ENCODE peak calls at places on chromosomes 2 and 18, in ten cellular contexts. V is tibial artery, T is fibroblast of villous mesenchyme, L is breast epithelium, N is AG04450, I is right lobe of liver, S is astrocyte, F is HCT116, C is left ventricle myocardium inferior, D is right atrium auricular region. H is an unnamed sample.

GRCh38 chr2:10439185-10439879 is 8.8 kb downstream of the ODC1 start:
- DNase-seq in C (no peak), S (no peak), T (no peak), V (no peak), F (no peak), I (no peak), D (no peak), N (no peak), L (no peak), H (no peak)

GRCh38 chr2:17877811-17878221 is 651 bp upstream of the KCNS3 start:
- DNase-seq in D (no peak), S (no peak), N (no peak), T (no peak), L (no peak), I (no peak), V (no peak), C (no peak), F (no peak), H (no peak)

GRCh38 chr2:228056706-228057105 is 124.8 kb downstream of the SPHKAP start:
- DNase-seq in T (no peak), S (no peak), N (no peak), I (no peak), F (no peak), L (no peak), D (no peak), C (no peak), V (no peak), H (no peak)

GRCh38 chr18:39199231-39199855 is 1633.7 kb upstream of the CELF4 start:
- DNase-seq in S (peak), V (no peak), D (no peak), N (no peak), L (no peak), C (no peak), T (no peak), I (no peak), F (no peak), H (no peak)

GRCh38 chr2:129922571-129923264 is 56.7 kb upstream of the RAB6C start:
- DNase-seq in N (no peak), V (no peak), T (no peak), D (no peak), S (no peak), L (no peak), I (no peak), C (no peak), F (no peak), H (peak)

GRCh38 chr18:51559198-51559901 is 361.9 kb upstream of the MEX3C start:
- DNase-seq in D (no peak), F (no peak), L (no peak), C (no peak), T (no peak), N (no peak), V (no peak), S (peak), I (no peak), H (no peak)

GRCh38 chr2:55721601-55722215 is 28.1 kb upstream of the PNPT1 start:
- DNase-seq in V (no peak), D (no peak), N (no peak), L (no peak), F (no peak), S (no peak), I (no peak), C (no peak), T (no peak), H (no peak)

GRCh38 chr18:55732227-55733106 is 144.5 kb upstream of the TCF4 start:
- DNase-seq in C (no peak), N (no peak), T (peak), I (no peak), F (no peak), S (peak), D (no peak), L (no peak), V (no peak), H (no peak)

GRCh38 chr2:218959761-218960195 is 312 bp downstream of the CDK5R2 start:
- DNase-seq in D (no peak), S (no peak), L (no peak), F (no peak), T (no peak), V (no peak), C (no peak), N (no peak), I (no peak), H (no peak)

GRCh38 chr2:216799873-216800421 is 59.9 kb downstream of the TNP1 start:
- DNase-seq in D (no peak), C (no peak), N (peak), L (no peak), S (peak), T (peak), V (peak), I (no peak), F (no peak), H (no peak)

GRCh38 chr18:75351409-75351808 is 76.1 kb downstream of the SMIM21 start:
- DNase-seq in F (no peak), D (peak), S (no peak), L (no peak), N (no peak), T (no peak), C (no peak), V (no peak), I (no peak), H (no peak)

GRCh38 chr18:46408334-46408987 is 248.6 kb downstream of the LOXHD1 start:
- DNase-seq in F (no peak), N (no peak), V (no peak), C (no peak), L (no peak), S (peak), D (no peak), I (no peak), T (no peak), H (no peak)

GRCh38 chr2:44186800-44187199 is 18.1 kb downstream of the PPM1B start:
- DNase-seq in N (no peak), D (no peak), S (no peak), I (no peak), F (no peak), C (no peak), V (no peak), T (peak), L (no peak), H (no peak)

GRCh38 chr18:457533-457932 is 43.0 kb downstream of the COLEC12 start:
- DNase-seq in L (no peak), V (no peak), T (peak), S (no peak), F (no peak), C (no peak), N (no peak), D (no peak), I (no peak), H (no peak)

GRCh38 chr2:44753552-44754285 is 187.8 kb upstream of the SIX3 start:
- DNase-seq in F (no peak), S (peak), L (no peak), N (no peak), T (peak), V (no peak), I (no peak), D (no peak), C (no peak), H (no peak)

GRCh38 chr2:165648826-165649225 is 145.2 kb downstream of the GALNT3 start:
- DNase-seq in D (no peak), S (no peak), I (no peak), V (no peak), T (no peak), C (no peak), F (no peak), N (no peak), L (no peak), H (no peak)

GRCh38 chr2:168181825-168182224 is 65.6 kb downstream of the STK39 start:
- DNase-seq in C (no peak), T (no peak), I (no peak), F (no peak), N (no peak), V (no peak), L (no peak), D (no peak), S (no peak), H (no peak)

GRCh38 chr2:131659168-131659572 is 131.5 kb downstream of the CCDC74A start:
- DNase-seq in T (no peak), N (no peak), L (no peak), S (peak), V (no peak), C (no peak), F (no peak), D (no peak), I (no peak), H (no peak)

GRCh38 chr2:231189571-231190495 is 8.6 kb upstream of the ARMC9 start:
- DNase-seq in L (no peak), D (peak), V (peak), I (peak), C (peak), T (peak), S (no peak), N (no peak), F (no peak), H (no peak)

GRCh38 chr2:231193216-231193615 is 5.2 kb upstream of the ARMC9 start:
- DNase-seq in S (no peak), V (no peak), L (no peak), N (no peak), F (no peak), I (no peak), D (no peak), T (no peak), C (no peak), H (no peak)

GRCh38 chr2:231189171-231189530 is 9.3 kb upstream of the ARMC9 start:
- DNase-seq in L (no peak), F (no peak), V (no peak), C (no peak), I (no peak), N (no peak), S (no peak), D (no peak), T (no peak), H (no peak)

GRCh38 chr2:231190531-231191197 is 7.8 kb upstream of the ARMC9 start:
- DNase-seq in L (peak), V (peak), S (peak), D (peak), I (peak), N (no peak), C (peak), F (no peak), T (peak), H (peak)

DNA sequence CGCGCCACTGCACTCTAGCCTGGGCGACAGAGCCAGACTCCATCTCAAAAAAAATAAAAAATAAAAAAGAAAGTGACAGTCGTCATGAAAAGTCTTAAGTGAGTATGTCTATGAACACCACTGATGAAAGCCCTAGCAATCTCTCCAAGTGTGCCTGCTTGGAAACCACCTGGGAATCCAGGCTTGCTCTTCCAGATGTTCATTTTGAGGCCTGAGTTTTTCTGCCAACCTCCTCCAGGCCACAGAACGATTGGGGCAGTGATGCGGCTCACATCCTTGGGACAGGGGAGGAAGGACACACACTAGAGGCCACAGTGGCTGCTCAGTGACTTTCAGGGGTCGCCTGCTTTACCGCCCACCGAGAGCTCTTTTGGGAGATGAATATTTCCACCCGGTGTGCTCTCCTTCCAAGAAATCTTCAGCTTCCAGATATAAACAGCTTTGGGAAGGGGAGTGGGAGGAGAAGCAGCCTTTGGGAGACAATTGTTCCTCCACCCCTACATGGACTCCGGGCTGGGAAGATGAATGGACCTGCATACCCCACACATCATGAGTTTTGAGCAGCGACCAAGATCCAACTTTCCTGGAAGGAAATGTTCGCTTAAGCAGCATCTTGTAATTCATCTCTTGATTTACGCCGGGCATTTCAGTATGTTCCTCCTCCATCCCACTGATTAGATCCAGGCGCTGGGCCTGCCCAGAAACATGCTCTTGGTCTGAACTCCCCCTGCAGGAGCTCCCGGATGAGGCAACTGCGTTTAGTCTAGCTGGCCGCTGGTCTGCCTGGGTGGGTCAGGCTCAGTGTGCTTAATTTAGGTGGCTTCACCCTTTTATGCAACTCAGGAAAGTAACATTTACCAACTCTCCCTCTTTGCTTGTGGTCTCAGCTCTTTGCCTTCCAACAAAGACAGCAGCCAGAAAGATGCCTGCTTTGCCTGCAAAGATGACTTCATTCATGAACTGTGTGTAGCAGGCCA is 6.2 kb upstream of the ARMC9 start:
- DNase-seq in I (peak), S (peak), L (no peak), N (peak), F (no peak), T (peak), D (peak), V (peak), C (peak), H (peak)
- TF ChIP-seq CTCF in I (peak), S (peak), L (peak), N (peak), F (peak), T (peak), D (peak), V (peak), C (peak), H (peak)

DNA sequence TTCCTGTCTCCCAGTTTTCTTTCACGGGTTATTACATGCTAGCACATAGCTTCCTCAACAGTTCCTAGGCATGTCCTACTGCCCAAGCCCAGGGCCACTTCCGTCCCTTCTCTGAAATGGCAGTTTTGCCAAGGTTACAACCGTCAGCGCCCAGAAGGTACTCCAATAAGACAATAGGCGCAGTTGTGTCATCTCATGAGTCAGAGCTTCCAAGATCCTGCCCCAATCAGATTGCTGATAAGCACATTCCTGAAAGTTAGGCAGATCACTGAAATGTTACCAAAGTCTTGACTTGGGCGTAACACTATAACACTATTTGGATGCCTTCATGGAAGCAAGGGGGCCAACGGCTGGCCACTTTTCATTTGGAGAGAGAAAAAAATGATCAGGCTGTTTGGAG is 34.2 kb downstream of the GKN2 start:
- DNase-seq in V (no peak), I (no peak), F (no peak), N (no peak), C (no peak), S (peak), T (no peak), L (no peak), D (no peak), H (no peak)
- H3K4me3 ChIP-seq in V (no peak), I (no peak), F (no peak), N (no peak), C (no peak), S (no peak), T (no peak), L (no peak), D (no peak), H (no peak)

DNA sequence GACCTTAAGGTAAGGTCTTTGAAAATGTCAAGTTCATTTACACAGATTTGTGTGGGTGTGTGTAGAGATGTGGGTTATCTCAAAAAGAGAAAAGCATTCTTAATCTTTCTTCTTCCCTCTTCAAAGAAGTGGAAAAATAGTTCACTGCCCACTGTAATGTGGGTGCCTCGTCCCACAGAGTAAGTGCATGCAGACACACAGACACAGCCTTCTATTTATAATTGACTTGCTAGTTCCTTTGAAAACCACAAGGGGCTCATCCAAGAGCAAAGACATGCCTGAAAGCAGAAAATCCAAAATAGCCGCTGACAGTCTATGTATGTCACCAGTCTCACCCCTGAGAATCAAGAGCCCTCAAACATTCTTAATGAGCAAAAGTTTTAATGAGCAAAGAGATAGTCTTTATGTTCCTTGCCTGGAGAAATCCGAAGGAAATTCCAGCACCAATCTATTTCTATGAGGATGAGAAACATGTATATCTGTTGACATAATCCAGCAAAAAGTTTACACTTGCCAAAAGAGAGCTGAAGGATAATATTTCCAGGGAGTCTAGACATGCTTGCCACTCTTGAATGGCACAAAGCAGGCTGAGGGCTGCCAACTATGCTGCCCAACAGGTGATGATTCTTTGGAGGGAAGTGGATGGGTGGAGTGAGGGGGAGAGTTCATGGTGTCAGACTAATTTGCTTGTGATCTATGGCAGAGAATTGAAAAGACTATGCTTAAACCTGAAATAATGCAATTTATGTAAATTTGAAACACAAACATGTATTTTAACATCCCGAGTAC is 93.9 kb downstream of the ACVR1 start:
- DNase-seq in S (peak), C (no peak), D (no peak), T (peak), F (no peak), V (no peak), N (no peak), I (no peak), L (no peak), H (no peak)
- TF ChIP-seq CTCF in S (peak), C (peak), D (peak), T (peak), F (no peak), V (peak), N (peak), I (peak), L (peak), H (no peak)

DNA sequence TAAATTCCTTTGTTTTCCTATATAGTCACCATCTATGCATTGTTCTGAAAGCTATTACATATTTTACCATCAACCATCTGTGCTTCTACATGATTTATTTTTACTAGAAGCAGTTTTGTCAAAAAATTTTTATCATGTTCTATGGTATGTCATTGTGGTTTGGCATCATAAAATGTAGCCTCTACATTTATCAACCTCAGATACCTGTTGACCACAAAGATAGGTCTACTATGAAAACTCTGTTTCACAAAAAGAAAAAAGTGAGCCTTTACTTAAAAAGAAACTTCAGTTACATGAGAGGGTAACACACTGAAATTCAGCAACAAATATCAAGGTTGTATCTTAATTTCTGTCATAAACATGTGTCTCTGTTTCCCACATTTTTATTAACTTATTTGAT is 3.7 kb downstream of the BCL2 start:
- DNase-seq in D (no peak), L (no peak), T (no peak), F (no peak), S (peak), V (no peak), I (no peak), C (no peak), N (no peak), H (no peak)
- H3K4me3 ChIP-seq in D (no peak), L (no peak), T (no peak), F (no peak), S (no peak), V (peak), I (no peak), C (no peak), N (no peak), H (no peak)

DNA sequence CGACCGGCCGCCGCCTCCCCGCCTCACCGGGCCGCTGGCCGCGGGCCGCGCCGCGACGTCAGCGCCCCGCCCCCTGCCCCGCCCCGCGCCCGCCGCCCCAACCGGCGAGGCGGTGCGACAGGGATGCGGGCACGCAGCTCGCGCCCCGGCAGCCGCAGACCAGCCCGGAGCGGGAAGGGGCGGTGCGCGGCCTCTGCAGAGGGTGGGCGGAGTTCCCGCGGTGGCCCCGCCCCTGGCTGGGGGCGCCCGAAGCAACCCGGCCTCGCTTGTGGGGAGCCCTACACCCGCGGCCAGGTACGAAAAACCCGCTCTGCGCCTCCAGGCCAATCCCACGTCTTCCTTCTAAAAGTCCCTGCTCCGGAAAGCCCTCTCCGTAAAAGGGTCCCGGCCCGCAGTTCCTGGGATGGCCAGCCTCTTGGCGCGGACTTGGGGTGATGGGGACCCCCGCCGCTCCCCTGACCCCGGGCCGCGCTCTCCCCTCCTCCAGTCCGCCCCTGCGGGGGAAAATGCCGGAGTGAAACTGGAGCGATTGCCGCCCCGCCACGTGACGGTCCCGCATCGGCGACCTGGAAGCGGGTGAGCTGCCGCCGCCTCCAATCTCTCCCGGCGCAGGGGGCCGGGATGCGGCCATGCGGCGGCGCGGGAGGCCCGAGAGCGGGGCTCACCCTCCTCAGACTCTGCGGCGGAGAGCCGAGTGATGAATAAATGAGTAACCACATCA is at the start of gene RAB11FIP5:
- DNase-seq in F (peak), N (peak), V (peak), L (peak), S (peak), C (peak), I (peak), D (peak), T (peak), H (peak)
- TF ChIP-seq CTCF in F (no peak), N (no peak), V (peak), L (no peak), S (no peak), C (peak), I (no peak), D (peak), T (no peak), H (no peak)

H was measured in left lung.